ENCODE peak calls at places on chromosome X, in six cellular contexts. One of them, this sample, is unnamed.

GRCh38 chrX:23389196-23389792 is 54.6 kb downstream of the PTCHD1 start:
- DNase-seq in activated CD4-positive, alpha-beta memory T cell treated with anti-CD3 and anti-CD28 coated beads, Interleukin-2, amount 10 ng/mL, durations not matched to agents 7 days and 5 days: no peak
- DNase-seq in GM12892: no peak
- DNase-seq in kidney epithelial cell: no peak
- DNase-seq in head of caudate nucleus: no peak
- DNase-seq in HTR-8/SVneo: no peak
- DNase-seq in this sample: no peak

GRCh38 chrX:110318664-110318968 is 731 bp upstream of the AMMECR1 start:
- DNase-seq in kidney epithelial cell: no peak
- DNase-seq in activated CD4-positive, alpha-beta memory T cell treated with anti-CD3 and anti-CD28 coated beads, Interleukin-2, amount 10 ng/mL, durations not matched to agents 7 days and 5 days: no peak
- DNase-seq in GM12892: no peak
- DNase-seq in HTR-8/SVneo: no peak
- DNase-seq in head of caudate nucleus: no peak
- DNase-seq in this sample: no peak

GRCh38 chrX:7235071-7235470 is 87.1 kb upstream of the PUDP start:
- DNase-seq in head of caudate nucleus: no peak
- DNase-seq in GM12892: no peak
- DNase-seq in HTR-8/SVneo: no peak
- DNase-seq in kidney epithelial cell: no peak
- DNase-seq in activated CD4-positive, alpha-beta memory T cell treated with anti-CD3 and anti-CD28 coated beads, Interleukin-2, amount 10 ng/mL, durations not matched to agents 7 days and 5 days: no peak
- DNase-seq in this sample: no peak

GRCh38 chrX:93422693-93423092 is 250.7 kb downstream of the NAP1L3 start:
- DNase-seq in HTR-8/SVneo: no peak
- DNase-seq in head of caudate nucleus: no peak
- DNase-seq in activated CD4-positive, alpha-beta memory T cell treated with anti-CD3 and anti-CD28 coated beads, Interleukin-2, amount 10 ng/mL, durations not matched to agents 7 days and 5 days: no peak
- DNase-seq in GM12892: no peak
- DNase-seq in kidney epithelial cell: no peak
- DNase-seq in this sample: peak

GRCh38 chrX:153769158-153769864 is 5.3 kb downstream of the PLXNB3 start:
- DNase-seq in head of caudate nucleus: no peak
- DNase-seq in HTR-8/SVneo: no peak
- DNase-seq in GM12892: peak
- DNase-seq in activated CD4-positive, alpha-beta memory T cell treated with anti-CD3 and anti-CD28 coated beads, Interleukin-2, amount 10 ng/mL, durations not matched to agents 7 days and 5 days: no peak
- DNase-seq in kidney epithelial cell: no peak
- DNase-seq in this sample: no peak

GRCh38 chrX:331772-332495 is 13.3 kb upstream of the GTPBP6 start:
- DNase-seq in activated CD4-positive, alpha-beta memory T cell treated with anti-CD3 and anti-CD28 coated beads, Interleukin-2, amount 10 ng/mL, durations not matched to agents 7 days and 5 days: no peak
- DNase-seq in head of caudate nucleus: no peak
- DNase-seq in kidney epithelial cell: no peak
- DNase-seq in HTR-8/SVneo: no peak
- DNase-seq in GM12892: no peak
- DNase-seq in this sample: no peak

GRCh38 chrX:106933538-106933961 is 13.3 kb downstream of the CLDN2 start:
- DNase-seq in activated CD4-positive, alpha-beta memory T cell treated with anti-CD3 and anti-CD28 coated beads, Interleukin-2, amount 10 ng/mL, durations not matched to agents 7 days and 5 days: no peak
- DNase-seq in head of caudate nucleus: no peak
- DNase-seq in GM12892: no peak
- DNase-seq in HTR-8/SVneo: no peak
- DNase-seq in kidney epithelial cell: no peak
- DNase-seq in this sample: no peak

GRCh38 chrX:136344321-136344720 is 43.6 kb downstream of the ADGRG4 start:
- DNase-seq in HTR-8/SVneo: no peak
- DNase-seq in activated CD4-positive, alpha-beta memory T cell treated with anti-CD3 and anti-CD28 coated beads, Interleukin-2, amount 10 ng/mL, durations not matched to agents 7 days and 5 days: no peak
- DNase-seq in kidney epithelial cell: no peak
- DNase-seq in GM12892: no peak
- DNase-seq in head of caudate nucleus: no peak
- DNase-seq in this sample: no peak

GRCh38 chrX:20382518-20383291 is 116.0 kb upstream of the RPS6KA3 start:
- DNase-seq in head of caudate nucleus: no peak
- DNase-seq in GM12892: no peak
- DNase-seq in HTR-8/SVneo: no peak
- DNase-seq in kidney epithelial cell: no peak
- DNase-seq in activated CD4-positive, alpha-beta memory T cell treated with anti-CD3 and anti-CD28 coated beads, Interleukin-2, amount 10 ng/mL, durations not matched to agents 7 days and 5 days: peak
- DNase-seq in this sample: no peak

GRCh38 chrX:38437093-38437492 is 84.7 kb downstream of the OTC start:
- DNase-seq in kidney epithelial cell: peak
- DNase-seq in GM12892: no peak
- DNase-seq in head of caudate nucleus: no peak
- DNase-seq in HTR-8/SVneo: no peak
- DNase-seq in activated CD4-positive, alpha-beta memory T cell treated with anti-CD3 and anti-CD28 coated beads, Interleukin-2, amount 10 ng/mL, durations not matched to agents 7 days and 5 days: no peak
- DNase-seq in this sample: no peak

GRCh38 chrX:110418857-110419249 is 60.2 kb downstream of the RTL9 start:
- DNase-seq in head of caudate nucleus: no peak
- DNase-seq in HTR-8/SVneo: no peak
- DNase-seq in GM12892: no peak
- DNase-seq in kidney epithelial cell: no peak
- DNase-seq in activated CD4-positive, alpha-beta memory T cell treated with anti-CD3 and anti-CD28 coated beads, Interleukin-2, amount 10 ng/mL, durations not matched to agents 7 days and 5 days: no peak
- DNase-seq in this sample: no peak

GRCh38 chrX:99938464-99938863 is 471.6 kb downstream of the PCDH19 start:
- DNase-seq in head of caudate nucleus: no peak
- DNase-seq in GM12892: no peak
- DNase-seq in HTR-8/SVneo: no peak
- DNase-seq in activated CD4-positive, alpha-beta memory T cell treated with anti-CD3 and anti-CD28 coated beads, Interleukin-2, amount 10 ng/mL, durations not matched to agents 7 days and 5 days: no peak
- DNase-seq in kidney epithelial cell: no peak
- DNase-seq in this sample: no peak

GRCh38 chrX:151702741-151703352 is 7.6 kb downstream of the PRRG3 start:
- DNase-seq in kidney epithelial cell: no peak
- DNase-seq in GM12892: no peak
- DNase-seq in activated CD4-positive, alpha-beta memory T cell treated with anti-CD3 and anti-CD28 coated beads, Interleukin-2, amount 10 ng/mL, durations not matched to agents 7 days and 5 days: no peak
- DNase-seq in HTR-8/SVneo: no peak
- DNase-seq in head of caudate nucleus: no peak
- DNase-seq in this sample: no peak

GRCh38 chrX:77448170-77448569 is 981 bp downstream of the FGF16 start:
- DNase-seq in HTR-8/SVneo: no peak
- DNase-seq in kidney epithelial cell: no peak
- DNase-seq in GM12892: no peak
- DNase-seq in activated CD4-positive, alpha-beta memory T cell treated with anti-CD3 and anti-CD28 coated beads, Interleukin-2, amount 10 ng/mL, durations not matched to agents 7 days and 5 days: no peak
- DNase-seq in head of caudate nucleus: no peak
- DNase-seq in this sample: no peak

GRCh38 chrX:50211510-50211909 is 6.9 kb downstream of the CCNB3 start:
- DNase-seq in HTR-8/SVneo: no peak
- DNase-seq in GM12892: no peak
- DNase-seq in head of caudate nucleus: no peak
- DNase-seq in activated CD4-positive, alpha-beta memory T cell treated with anti-CD3 and anti-CD28 coated beads, Interleukin-2, amount 10 ng/mL, durations not matched to agents 7 days and 5 days: no peak
- DNase-seq in kidney epithelial cell: no peak
- DNase-seq in this sample: no peak

GRCh38 chrX:86133761-86134160 is 14.5 kb upstream of the DACH2 start:
- DNase-seq in HTR-8/SVneo: no peak
- DNase-seq in activated CD4-positive, alpha-beta memory T cell treated with anti-CD3 and anti-CD28 coated beads, Interleukin-2, amount 10 ng/mL, durations not matched to agents 7 days and 5 days: no peak
- DNase-seq in GM12892: no peak
- DNase-seq in kidney epithelial cell: no peak
- DNase-seq in head of caudate nucleus: no peak
- DNase-seq in this sample: no peak

GRCh38 chrX:153307546-153308175 is 13.9 kb downstream of the PNMA6F start:
- DNase-seq in GM12892: no peak
- DNase-seq in activated CD4-positive, alpha-beta memory T cell treated with anti-CD3 and anti-CD28 coated beads, Interleukin-2, amount 10 ng/mL, durations not matched to agents 7 days and 5 days: no peak
- DNase-seq in HTR-8/SVneo: no peak
- DNase-seq in kidney epithelial cell: no peak
- DNase-seq in head of caudate nucleus: no peak
- DNase-seq in this sample: no peak

GRCh38 chrX:119516157-119516702 is 48.0 kb downstream of the SLC25A5 start:
- DNase-seq in activated CD4-positive, alpha-beta memory T cell treated with anti-CD3 and anti-CD28 coated beads, Interleukin-2, amount 10 ng/mL, durations not matched to agents 7 days and 5 days: peak
- DNase-seq in GM12892: peak
- DNase-seq in kidney epithelial cell: peak
- DNase-seq in HTR-8/SVneo: peak
- DNase-seq in head of caudate nucleus: no peak
- DNase-seq in this sample: peak

GRCh38 chrX:58025979-58026378 is 115.7 kb upstream of the ZXDA start:
- DNase-seq in head of caudate nucleus: peak
- DNase-seq in activated CD4-positive, alpha-beta memory T cell treated with anti-CD3 and anti-CD28 coated beads, Interleukin-2, amount 10 ng/mL, durations not matched to agents 7 days and 5 days: peak
- DNase-seq in kidney epithelial cell: no peak
- DNase-seq in GM12892: peak
- DNase-seq in HTR-8/SVneo: no peak
- DNase-seq in this sample: peak

GRCh38 chrX:65630771-65631170 is 36.7 kb upstream of the MSN start:
- DNase-seq in head of caudate nucleus: no peak
- DNase-seq in kidney epithelial cell: no peak
- DNase-seq in HTR-8/SVneo: no peak
- DNase-seq in GM12892: no peak
- DNase-seq in activated CD4-positive, alpha-beta memory T cell treated with anti-CD3 and anti-CD28 coated beads, Interleukin-2, amount 10 ng/mL, durations not matched to agents 7 days and 5 days: no peak
- DNase-seq in this sample: no peak

GRCh38 chrX:134782796-134783195 is 124.5 kb upstream of the PLAC1 start:
- DNase-seq in kidney epithelial cell: no peak
- DNase-seq in GM12892: no peak
- DNase-seq in HTR-8/SVneo: no peak
- DNase-seq in activated CD4-positive, alpha-beta memory T cell treated with anti-CD3 and anti-CD28 coated beads, Interleukin-2, amount 10 ng/mL, durations not matched to agents 7 days and 5 days: no peak
- DNase-seq in head of caudate nucleus: no peak
- DNase-seq in this sample: peak

GRCh38 chrX:53678667-53679066 is 7.9 kb downstream of the HUWE1 start:
- DNase-seq in kidney epithelial cell: no peak
- DNase-seq in activated CD4-positive, alpha-beta memory T cell treated with anti-CD3 and anti-CD28 coated beads, Interleukin-2, amount 10 ng/mL, durations not matched to agents 7 days and 5 days: no peak
- DNase-seq in HTR-8/SVneo: no peak
- DNase-seq in head of caudate nucleus: no peak
- DNase-seq in GM12892: no peak
- DNase-seq in this sample: no peak

GRCh38 chrX:78452356-78452755 is 124.9 kb upstream of the CYSLTR1 start:
- DNase-seq in kidney epithelial cell: no peak
- DNase-seq in activated CD4-positive, alpha-beta memory T cell treated with anti-CD3 and anti-CD28 coated beads, Interleukin-2, amount 10 ng/mL, durations not matched to agents 7 days and 5 days: no peak
- DNase-seq in head of caudate nucleus: no peak
- DNase-seq in HTR-8/SVneo: no peak
- DNase-seq in GM12892: no peak
- DNase-seq in this sample: no peak

GRCh38 chrX:48848847-48849246 is 13.4 kb upstream of the PCSK1N start:
- DNase-seq in head of caudate nucleus: no peak
- DNase-seq in HTR-8/SVneo: no peak
- DNase-seq in activated CD4-positive, alpha-beta memory T cell treated with anti-CD3 and anti-CD28 coated beads, Interleukin-2, amount 10 ng/mL, durations not matched to agents 7 days and 5 days: no peak
- DNase-seq in kidney epithelial cell: no peak
- DNase-seq in GM12892: no peak
- DNase-seq in this sample: no peak